ENCODE peak calls at places on chromosomes 4 and X, in ten cellular contexts. Z is aorta; P is CD8-positive, alpha-beta memory T cell; L is ACHN; R is progenitor cell of endocrine pancreas; T is GM23248; A is CD8-positive, alpha-beta T cell; X is hepatocyte; H is myocyte; F is CD4-positive, alpha-beta T cell. K is an unnamed sample.

GRCh38 chr4:140137654-140138053 is 16.3 kb downstream of the MAML3 start:
- DNase-seq in Z (no peak), P (no peak), L (no peak), R (no peak), T (peak), A (no peak), X (peak), H (no peak), F (no peak), K (no peak)

GRCh38 chr4:153005914-153006381 is 69.8 kb downstream of the FHDC1 start:
- DNase-seq in Z (no peak), P (no peak), L (no peak), R (no peak), T (peak), A (no peak), X (no peak), H (no peak), F (no peak), K (no peak)

GRCh38 chrX:110836982-110837381 is 41.4 kb upstream of the CHRDL1 start:
- DNase-seq in Z (no peak), P (no peak), L (no peak), R (no peak), T (no peak), A (no peak), X (no peak), H (no peak), F (no peak), K (no peak)

GRCh38 chr4:150501019-150501727 is 80.8 kb upstream of the MAB21L2 start:
- DNase-seq in Z (no peak), P (no peak), L (peak), R (no peak), T (peak), A (no peak), X (no peak), H (peak), F (no peak), K (peak)

GRCh38 chrX:49272426-49272825 is 2.8 kb downstream of the PPP1R3F start:
- DNase-seq in Z (peak), P (peak), L (no peak), R (no peak), T (no peak), A (no peak), X (no peak), H (no peak), F (no peak), K (no peak)

GRCh38 chr4:140151700-140152014 is 2.3 kb downstream of the MAML3 start:
- DNase-seq in Z (peak), P (no peak), L (peak), R (peak), T (peak), A (no peak), X (peak), H (peak), F (peak), K (peak)

GRCh38 chr4:185587444-185588161 is 52.3 kb upstream of the PDLIM3 start:
- DNase-seq in Z (no peak), P (peak), L (no peak), R (no peak), T (no peak), A (peak), X (no peak), H (peak), F (peak), K (no peak)

GRCh38 chrX:1885116-1885515 is 270.3 kb downstream of the ASMT start:
- DNase-seq in Z (no peak), P (no peak), L (no peak), R (no peak), T (no peak), A (no peak), X (no peak), H (no peak), F (no peak), K (no peak)

GRCh38 chrX:15721911-15722310 is 16.2 kb upstream of the CA5B start:
- DNase-seq in Z (no peak), P (no peak), L (no peak), R (no peak), T (peak), A (no peak), X (no peak), H (peak), F (no peak), K (no peak)

GRCh38 chrX:37462346-37462745 is 109.1 kb upstream of the LANCL3 start:
- DNase-seq in Z (no peak), P (no peak), L (no peak), R (no peak), T (no peak), A (no peak), X (no peak), H (no peak), F (no peak), K (no peak)

GRCh38 chr4:26452565-26453531 is 37.4 kb downstream of the CCKAR start:
- DNase-seq in Z (no peak), P (no peak), L (no peak), R (peak), T (no peak), A (no peak), X (peak), H (no peak), F (no peak), K (no peak)

K was measured in NCI-H460.